ENCODE peak calls at places on chromosomes 12 and 14, in ten cellular contexts. Q is mesendoderm; C is NCI-H1105; J is fibroblast of the aortic adventitia; A is psoas muscle; P is mucosa of descending colon; V is naive thymus-derived CD8-positive, alpha-beta T cell; Y is fibroblast of pulmonary artery; G is CD8-positive, alpha-beta memory T cell; M is IMR-90. E is an unnamed sample.
A peak's percentile ranks its signal among the peaks of the same experiment; 100 is the strongest.

GRCh38 chr14:59254911-59255545 is 66.6 kb downstream of the DAAM1 start:
- DNase-seq in Q (no peak), C (no peak), J (peak; percentile 94), A (no peak), P (no peak), V (no peak), Y (peak; percentile 92), G (no peak), M (peak; percentile 30), E (peak; percentile 47)

GRCh38 chr14:75318353-75318752 is 39.7 kb downstream of the FOS start:
- DNase-seq in Q (no peak), C (no peak), J (no peak), A (no peak), P (no peak), V (no peak), Y (no peak), G (no peak), M (no peak), E (no peak)

GRCh38 chr14:95816539-95816938 is 60.1 kb upstream of the TUNAR start:
- DNase-seq in Q (no peak), C (no peak), J (no peak), A (no peak), P (no peak), V (no peak), Y (no peak), G (no peak), M (no peak), E (no peak)

GRCh38 chr12:1353451-1353850 is 240.9 kb downstream of the FBXL14 start:
- DNase-seq in Q (no peak), C (no peak), J (no peak), A (no peak), P (no peak), V (no peak), Y (no peak), G (no peak), M (no peak), E (no peak)

GRCh38 chr14:32560213-32560857 is 231.2 kb downstream of the AKAP6 start:
- DNase-seq in Q (peak; percentile 85), C (peak; percentile 59), J (peak; percentile 92), A (peak; percentile 18), P (no peak), V (no peak), Y (peak; percentile 91), G (no peak), M (peak; percentile 82), E (peak; percentile 79)

GRCh38 chr14:104378636-104379225 is 200.8 kb upstream of the C14orf180 start:
- DNase-seq in Q (no peak), C (no peak), J (no peak), A (no peak), P (no peak), V (no peak), Y (no peak), G (no peak), M (no peak), E (no peak)

GRCh38 chr12:121484967-121485366 is 85.0 kb downstream of the RNF34 start:
- DNase-seq in Q (no peak), C (no peak), J (no peak), A (no peak), P (no peak), V (no peak), Y (no peak), G (no peak), M (no peak), E (no peak)

GRCh38 chr12:10113085-10113484 is 14.3 kb upstream of the CLEC1A start:
- DNase-seq in Q (no peak), C (no peak), J (no peak), A (no peak), P (no peak), V (no peak), Y (no peak), G (no peak), M (peak; percentile 43), E (no peak)

GRCh38 chr12:12488823-12489528 is 73.7 kb downstream of the DUSP16 start:
- DNase-seq in Q (no peak), C (no peak), J (no peak), A (no peak), P (no peak), V (no peak), Y (no peak), G (no peak), M (no peak), E (no peak)

GRCh38 chr14:68075382-68076029 is 255.9 kb downstream of the RAD51B start:
- DNase-seq in Q (no peak), C (no peak), J (no peak), A (no peak), P (no peak), V (no peak), Y (no peak), G (no peak), M (no peak), E (no peak)

GRCh38 chr14:84496677-84497076 is 1033.3 kb upstream of the FLRT2 start:
- DNase-seq in Q (no peak), C (no peak), J (no peak), A (no peak), P (no peak), V (no peak), Y (no peak), G (no peak), M (no peak), E (no peak)

E was measured in AG08395.